ENCODE peak calls at places on chromosomes 3 and 15, in five cellular contexts. One of them, this sample, is unnamed.

GRCh38 chr3:103002447-103002846 is 567.6 kb downstream of the ZPLD1 start:
- DNase-seq in right cardiac atrium: no peak
- DNase-seq in neural progenitor cell: no peak
- DNase-seq in prostate gland: no peak
- DNase-seq in fibroblast of lung: peak; percentile 19
- DNase-seq in this sample: peak; percentile 75

GRCh38 chr3:124800511-124801374 is 70.5 kb downstream of the UMPS start:
- DNase-seq in prostate gland: no peak
- DNase-seq in fibroblast of lung: peak; percentile 35
- DNase-seq in right cardiac atrium: peak; percentile 69
- DNase-seq in neural progenitor cell: no peak
- DNase-seq in this sample: peak; percentile 75

GRCh38 chr3:54777141-54777540 is 150.7 kb downstream of the LRTM1 start:
- DNase-seq in fibroblast of lung: no peak
- DNase-seq in prostate gland: no peak
- DNase-seq in right cardiac atrium: no peak
- DNase-seq in neural progenitor cell: no peak
- DNase-seq in this sample: no peak

GRCh38 chr15:70856177-70856883 is 2.4 kb upstream of the LARP6 start:
- DNase-seq in fibroblast of lung: peak; percentile 51
- DNase-seq in prostate gland: no peak
- DNase-seq in neural progenitor cell: no peak
- DNase-seq in right cardiac atrium: no peak
- DNase-seq in this sample: no peak

GRCh38 chr3:58271901-58272501 is 34.0 kb upstream of the RPP14 start:
- DNase-seq in prostate gland: no peak
- DNase-seq in right cardiac atrium: no peak
- DNase-seq in neural progenitor cell: no peak
- DNase-seq in fibroblast of lung: peak; percentile 92
- DNase-seq in this sample: peak; percentile 69

GRCh38 chr3:14691239-14691638 is 16.3 kb downstream of the C3orf20 start:
- DNase-seq in prostate gland: no peak
- DNase-seq in neural progenitor cell: no peak
- DNase-seq in fibroblast of lung: no peak
- DNase-seq in right cardiac atrium: no peak
- DNase-seq in this sample: no peak

GRCh38 chr15:47184003-47184404 is 533.3 kb upstream of the SEMA6D start:
- DNase-seq in fibroblast of lung: no peak
- DNase-seq in prostate gland: no peak
- DNase-seq in right cardiac atrium: peak; percentile 17
- DNase-seq in neural progenitor cell: peak; percentile 67
- DNase-seq in this sample: peak; percentile 75

GRCh38 chr3:185822221-185822956 is 2.5 kb downstream of the IGF2BP2 start:
- DNase-seq in neural progenitor cell: no peak
- DNase-seq in prostate gland: no peak
- DNase-seq in fibroblast of lung: peak; percentile 83
- DNase-seq in right cardiac atrium: no peak
- DNase-seq in this sample: peak; percentile 18

GRCh38 chr15:22995786-22996185 is 15.6 kb upstream of the CYFIP1 start:
- DNase-seq in right cardiac atrium: no peak
- DNase-seq in neural progenitor cell: no peak
- DNase-seq in prostate gland: no peak
- DNase-seq in fibroblast of lung: no peak
- DNase-seq in this sample: no peak

GRCh38 chr3:115325539-115325938 is 178.5 kb upstream of the ZBTB20 start:
- DNase-seq in neural progenitor cell: peak; percentile 78
- DNase-seq in prostate gland: no peak
- DNase-seq in right cardiac atrium: peak; percentile 15
- DNase-seq in fibroblast of lung: peak; percentile 55
- DNase-seq in this sample: peak; percentile 45

GRCh38 chr15:25372298-25372697 is 66.5 kb downstream of the UBE3A start:
- DNase-seq in prostate gland: no peak
- DNase-seq in fibroblast of lung: peak; percentile 73
- DNase-seq in neural progenitor cell: no peak
- DNase-seq in right cardiac atrium: no peak
- DNase-seq in this sample: no peak

GRCh38 chr15:25671132-25671531 is 192.0 kb downstream of the ATP10A start:
- DNase-seq in fibroblast of lung: no peak
- DNase-seq in neural progenitor cell: no peak
- DNase-seq in right cardiac atrium: no peak
- DNase-seq in prostate gland: peak; percentile 50
- DNase-seq in this sample: no peak

GRCh38 chr3:133742351-133743091 is 3.7 kb upstream of the TF start:
- DNase-seq in prostate gland: peak; percentile 31
- DNase-seq in neural progenitor cell: no peak
- DNase-seq in fibroblast of lung: peak; percentile 50
- DNase-seq in right cardiac atrium: no peak
- DNase-seq in this sample: no peak

GRCh38 chr3:122498152-122498551 is 16.6 kb downstream of the KPNA1 start:
- DNase-seq in fibroblast of lung: no peak
- DNase-seq in neural progenitor cell: no peak
- DNase-seq in right cardiac atrium: no peak
- DNase-seq in prostate gland: no peak
- DNase-seq in this sample: no peak

GRCh38 chr3:71197841-71198565 is 385.5 kb downstream of the FOXP1 start:
- DNase-seq in neural progenitor cell: no peak
- DNase-seq in prostate gland: no peak
- DNase-seq in fibroblast of lung: no peak
- DNase-seq in right cardiac atrium: no peak
- DNase-seq in this sample: no peak

GRCh38 chr3:193614430-193614829 is 21.4 kb downstream of the OPA1 start:
- DNase-seq in right cardiac atrium: no peak
- DNase-seq in fibroblast of lung: no peak
- DNase-seq in neural progenitor cell: no peak
- DNase-seq in prostate gland: no peak
- DNase-seq in this sample: no peak

GRCh38 chr15:56839641-56840040 is 78.8 kb upstream of the TCF12 start:
- DNase-seq in fibroblast of lung: no peak
- DNase-seq in right cardiac atrium: no peak
- DNase-seq in neural progenitor cell: no peak
- DNase-seq in prostate gland: no peak
- DNase-seq in this sample: no peak

GRCh38 chr3:193680220-193680619 is 87.2 kb downstream of the OPA1 start:
- DNase-seq in right cardiac atrium: no peak
- DNase-seq in fibroblast of lung: peak; percentile 37
- DNase-seq in neural progenitor cell: no peak
- DNase-seq in prostate gland: no peak
- DNase-seq in this sample: no peak

GRCh38 chr15:38117781-38118180 is 134.9 kb upstream of the SPRED1 start:
- DNase-seq in neural progenitor cell: no peak
- DNase-seq in fibroblast of lung: no peak
- DNase-seq in right cardiac atrium: no peak
- DNase-seq in prostate gland: no peak
- DNase-seq in this sample: no peak

GRCh38 chr3:51802091-51802720 is 23.2 kb upstream of the IQCF6 start:
- DNase-seq in right cardiac atrium: no peak
- DNase-seq in neural progenitor cell: peak; percentile 75
- DNase-seq in fibroblast of lung: no peak
- DNase-seq in prostate gland: no peak
- DNase-seq in this sample: no peak
- H3K27me3 ChIP-seq in right cardiac atrium: no peaks in the 10 kb centered on the region
- H3K27me3 ChIP-seq in neural progenitor cell: peaks cover 27% of the 10 kb centered on the region
- H3K27me3 ChIP-seq in fibroblast of lung: no peaks in the 10 kb centered on the region
- H3K27me3 ChIP-seq in prostate gland: no peaks in the 10 kb centered on the region
- H3K27me3 ChIP-seq in this sample: no peaks in the 10 kb centered on the region

GRCh38 chr3:31962801-31963205 is 18.3 kb downstream of the OSBPL10 start:
- DNase-seq in fibroblast of lung: no peak
- DNase-seq in right cardiac atrium: no peak
- DNase-seq in neural progenitor cell: no peak
- DNase-seq in prostate gland: no peak
- DNase-seq in this sample: no peak

GRCh38 chr3:31958721-31959152 is 22.3 kb downstream of the OSBPL10 start:
- DNase-seq in prostate gland: no peak
- DNase-seq in neural progenitor cell: no peak
- DNase-seq in fibroblast of lung: no peak
- DNase-seq in right cardiac atrium: no peak
- DNase-seq in this sample: no peak

GRCh38 chr3:31957106-31957505 is 24.0 kb downstream of the OSBPL10 start:
- DNase-seq in fibroblast of lung: no peak
- DNase-seq in prostate gland: no peak
- DNase-seq in right cardiac atrium: no peak
- DNase-seq in neural progenitor cell: no peak
- DNase-seq in this sample: no peak

GRCh38 chr3:31960793-31961431 is 20.1 kb downstream of the OSBPL10 start:
- DNase-seq in prostate gland: no peak
- DNase-seq in fibroblast of lung: peak; percentile 59
- DNase-seq in neural progenitor cell: no peak
- DNase-seq in right cardiac atrium: no peak
- DNase-seq in this sample: no peak

DNA sequence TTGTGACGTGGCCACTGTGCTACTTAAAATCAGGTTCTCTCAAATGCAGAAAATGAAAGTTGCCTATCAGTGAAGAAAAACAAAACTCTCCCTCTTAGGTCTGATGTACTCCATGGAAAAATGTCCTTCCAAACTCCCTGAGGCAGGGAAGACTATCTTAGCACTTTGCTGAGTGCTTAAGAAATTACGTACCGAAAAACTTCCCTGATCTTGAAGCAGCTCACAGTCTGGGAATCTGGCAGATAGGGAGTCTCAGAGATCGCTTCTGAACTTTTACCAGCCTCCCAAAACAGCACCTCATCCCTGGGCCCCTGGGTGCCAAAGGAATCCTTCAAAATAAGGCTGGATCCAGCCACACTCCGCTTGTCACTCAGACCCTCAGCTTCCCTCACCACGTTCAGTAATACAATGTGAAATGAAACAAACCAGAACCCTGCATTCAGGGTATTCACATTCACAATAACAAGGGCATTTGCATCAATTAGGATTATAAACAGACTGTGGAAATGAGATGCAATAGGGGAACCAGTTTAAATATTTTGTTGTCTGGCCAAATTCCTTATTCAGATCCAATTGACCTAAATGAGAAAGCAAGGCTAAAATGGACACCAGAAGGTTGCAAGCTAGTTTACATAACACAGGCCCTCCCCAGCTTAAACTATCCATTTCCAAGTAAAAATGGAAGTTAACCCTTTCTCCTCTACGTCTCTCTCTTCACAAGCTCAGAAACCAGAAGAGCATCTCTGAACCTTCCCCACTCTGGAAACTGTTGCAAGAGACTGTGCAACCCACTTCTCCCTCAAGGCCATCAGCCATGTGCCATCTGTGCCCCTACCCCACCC is 20.9 kb downstream of the OSBPL10 start:
- DNase-seq in neural progenitor cell: peak; percentile 34
- DNase-seq in prostate gland: no peak
- DNase-seq in fibroblast of lung: peak; percentile 59
- DNase-seq in right cardiac atrium: no peak
- DNase-seq in this sample: no peak
- H3K4me3 ChIP-seq in neural progenitor cell: no peak overlapping the region
- H3K4me3 ChIP-seq in prostate gland: no peak overlapping the region
- H3K4me3 ChIP-seq in fibroblast of lung: peak overlapping the region; percentile 55
- H3K4me3 ChIP-seq in right cardiac atrium: peak overlapping the region; percentile 40
- H3K4me3 ChIP-seq in this sample: no peak overlapping the region

DNA sequence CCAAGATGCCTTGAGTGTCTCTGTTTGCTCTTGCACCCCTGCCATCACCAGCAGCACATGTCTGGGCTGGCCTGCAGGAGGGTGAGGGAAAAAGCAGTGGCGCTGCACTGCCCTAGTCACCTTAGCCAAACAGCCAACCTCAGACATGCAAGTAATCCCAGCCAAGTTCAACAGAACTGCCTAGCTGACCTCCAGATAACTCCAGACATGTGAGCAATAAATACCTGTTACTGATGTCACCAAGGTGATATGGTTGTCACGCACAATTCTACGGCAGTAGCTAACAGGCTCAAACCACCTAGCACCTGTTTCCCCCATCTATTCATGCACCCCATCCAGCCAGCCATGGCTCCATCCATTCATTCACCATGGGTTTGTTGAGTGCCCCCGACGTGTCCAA is 99.9 kb downstream of the SRGAP3 start:
- DNase-seq in fibroblast of lung: no peak
- DNase-seq in prostate gland: peak; percentile 58
- DNase-seq in right cardiac atrium: no peak
- DNase-seq in neural progenitor cell: no peak
- DNase-seq in this sample: no peak
- H3K27me3 ChIP-seq in fibroblast of lung: no peaks in the 10 kb centered on the region
- H3K27me3 ChIP-seq in prostate gland: no peaks in the 10 kb centered on the region
- H3K27me3 ChIP-seq in right cardiac atrium: no peaks in the 10 kb centered on the region
- H3K27me3 ChIP-seq in neural progenitor cell: no peaks in the 10 kb centered on the region
- H3K27me3 ChIP-seq in this sample: no peaks in the 10 kb centered on the region

GRCh38 chr3:118793176-118793575 is 241.5 kb downstream of the IGSF11 start:
- DNase-seq in neural progenitor cell: no peak
- DNase-seq in right cardiac atrium: no peak
- DNase-seq in prostate gland: no peak
- DNase-seq in fibroblast of lung: no peak
- DNase-seq in this sample: no peak

GRCh38 chr3:118792191-118792590 is 242.5 kb downstream of the IGSF11 start:
- DNase-seq in fibroblast of lung: no peak
- DNase-seq in right cardiac atrium: no peak
- DNase-seq in neural progenitor cell: peak; percentile 7
- DNase-seq in prostate gland: no peak
- DNase-seq in this sample: no peak
- H3K4me3 ChIP-seq in fibroblast of lung: no peak overlapping the region
- H3K4me3 ChIP-seq in right cardiac atrium: no peak overlapping the region
- H3K4me3 ChIP-seq in neural progenitor cell: no peak overlapping the region
- H3K4me3 ChIP-seq in prostate gland: no peak overlapping the region
- H3K4me3 ChIP-seq in this sample: no peak overlapping the region

DNA sequence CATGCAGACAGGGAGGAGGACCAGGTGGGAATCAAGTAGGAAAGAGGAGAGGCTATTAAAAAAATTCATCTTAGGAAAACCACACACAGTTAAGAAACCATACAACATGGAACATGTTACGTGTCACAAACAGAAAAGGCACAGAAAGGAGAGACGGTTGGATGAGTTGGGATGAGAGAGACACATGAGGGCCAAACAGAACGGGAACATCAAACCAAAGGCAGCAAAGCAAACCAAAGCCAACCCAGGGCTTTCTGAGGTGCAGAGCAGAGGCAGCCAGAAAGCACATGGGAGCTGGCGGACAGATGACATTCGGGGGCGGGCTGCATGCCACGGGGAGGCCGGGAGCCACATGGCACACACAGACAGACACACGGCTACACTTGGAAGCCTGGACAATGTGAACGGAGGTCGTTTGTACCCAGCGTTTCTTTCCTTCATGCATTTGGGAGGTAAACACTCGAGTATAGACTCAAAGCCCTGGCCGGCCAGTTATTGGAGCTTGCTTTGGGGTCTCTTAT is 8.6 kb upstream of the SEC13 start:
- DNase-seq in neural progenitor cell: no peak
- DNase-seq in right cardiac atrium: no peak
- DNase-seq in prostate gland: no peak
- DNase-seq in fibroblast of lung: no peak
- DNase-seq in this sample: no peak
- H3K27me3 ChIP-seq in neural progenitor cell: peaks cover 67% of the 10 kb centered on the region
- H3K27me3 ChIP-seq in right cardiac atrium: no peaks in the 10 kb centered on the region
- H3K27me3 ChIP-seq in prostate gland: no peaks in the 10 kb centered on the region
- H3K27me3 ChIP-seq in fibroblast of lung: peaks cover 60% of the 10 kb centered on the region
- H3K27me3 ChIP-seq in this sample: peaks cover 75% of the 10 kb centered on the region